ENCODE peak calls at places on chromosomes 5 and 9, in four cellular contexts. One of them, this sample, is unnamed.

GRCh38 chr9:108468364-108468763 is 387.4 kb downstream of the ACTL7B start:
- DNase-seq in fibroblast of gingiva: peak
- DNase-seq in midbrain: no peak
- DNase-seq in HS-27A: peak
- DNase-seq in this sample: peak

GRCh38 chr9:93082841-93083411 is 13.1 kb upstream of the CARD19 start:
- DNase-seq in fibroblast of gingiva: no peak
- DNase-seq in midbrain: no peak
- DNase-seq in HS-27A: no peak
- DNase-seq in this sample: no peak

GRCh38 chr9:136572596-136573313 is 26.9 kb upstream of the NOTCH1 start:
- DNase-seq in fibroblast of gingiva: no peak
- DNase-seq in midbrain: no peak
- DNase-seq in HS-27A: no peak
- DNase-seq in this sample: peak

GRCh38 chr5:83900307-83900706 is 179.7 kb upstream of the HAPLN1 start:
- DNase-seq in fibroblast of gingiva: no peak
- DNase-seq in midbrain: no peak
- DNase-seq in HS-27A: no peak
- DNase-seq in this sample: no peak

GRCh38 chr5:57494104-57495098 is 11.8 kb upstream of the ACTBL2 start:
- DNase-seq in fibroblast of gingiva: peak
- DNase-seq in midbrain: no peak
- DNase-seq in HS-27A: peak
- DNase-seq in this sample: no peak

GRCh38 chr5:23840083-23840482 is 332.7 kb downstream of the PRDM9 start:
- DNase-seq in fibroblast of gingiva: no peak
- DNase-seq in midbrain: no peak
- DNase-seq in HS-27A: no peak
- DNase-seq in this sample: no peak

GRCh38 chr5:140165101-140165920 is 9.7 kb upstream of the CYSTM1 start:
- DNase-seq in fibroblast of gingiva: no peak
- DNase-seq in midbrain: no peak
- DNase-seq in HS-27A: no peak
- DNase-seq in this sample: no peak

GRCh38 chr5:6419340-6419852 is 29.3 kb upstream of the UBE2QL1 start:
- DNase-seq in fibroblast of gingiva: no peak
- DNase-seq in midbrain: no peak
- DNase-seq in HS-27A: no peak
- DNase-seq in this sample: no peak

GRCh38 chr5:150286820-150287219 is 2.8 kb downstream of the CAMK2A start:
- DNase-seq in fibroblast of gingiva: no peak
- DNase-seq in midbrain: no peak
- DNase-seq in HS-27A: no peak
- DNase-seq in this sample: peak

GRCh38 chr9:112554516-112554915 is 67.9 kb downstream of the KIAA1958 start:
- DNase-seq in fibroblast of gingiva: no peak
- DNase-seq in midbrain: no peak
- DNase-seq in HS-27A: no peak
- DNase-seq in this sample: no peak

GRCh38 chr9:110650991-110651411 is 17.6 kb upstream of the MUSK start:
- DNase-seq in fibroblast of gingiva: peak
- DNase-seq in midbrain: peak
- DNase-seq in HS-27A: peak
- DNase-seq in this sample: no peak

GRCh38 chr5:118857700-118858099 is 130.6 kb downstream of the DTWD2 start:
- DNase-seq in fibroblast of gingiva: no peak
- DNase-seq in midbrain: no peak
- DNase-seq in HS-27A: no peak
- DNase-seq in this sample: no peak

GRCh38 chr9:132743886-132744544 is 73.8 kb downstream of the GTF3C4 start:
- DNase-seq in fibroblast of gingiva: no peak
- DNase-seq in midbrain: no peak
- DNase-seq in HS-27A: no peak
- DNase-seq in this sample: no peak

GRCh38 chr9:70865471-70865870 is 255.9 kb downstream of the TRPM3 start:
- DNase-seq in fibroblast of gingiva: peak
- DNase-seq in midbrain: no peak
- DNase-seq in HS-27A: no peak
- DNase-seq in this sample: no peak

GRCh38 chr9:135664801-135665794 is 2.0 kb downstream of the LCN9 start:
- DNase-seq in fibroblast of gingiva: no peak
- DNase-seq in midbrain: no peak
- DNase-seq in HS-27A: no peak
- DNase-seq in this sample: no peak

GRCh38 chr5:123454236-123454911 is 31.2 kb upstream of the CEP120 start:
- DNase-seq in fibroblast of gingiva: peak
- DNase-seq in midbrain: no peak
- DNase-seq in HS-27A: no peak
- DNase-seq in this sample: no peak

GRCh38 chr5:142671801-142672200 is 14.1 kb downstream of the FGF1 start:
- DNase-seq in fibroblast of gingiva: peak
- DNase-seq in midbrain: no peak
- DNase-seq in HS-27A: no peak
- DNase-seq in this sample: no peak

GRCh38 chr5:131379723-131380122 is 115.9 kb downstream of the CDC42SE2 start:
- DNase-seq in fibroblast of gingiva: peak
- DNase-seq in midbrain: no peak
- DNase-seq in HS-27A: no peak
- DNase-seq in this sample: no peak

GRCh38 chr5:78881884-78882283 is 103.2 kb downstream of the ARSB start:
- DNase-seq in fibroblast of gingiva: no peak
- DNase-seq in midbrain: no peak
- DNase-seq in HS-27A: no peak
- DNase-seq in this sample: no peak

GRCh38 chr9:12781334-12781733 is 6.5 kb downstream of the LURAP1L start:
- DNase-seq in fibroblast of gingiva: no peak
- DNase-seq in midbrain: no peak
- DNase-seq in HS-27A: no peak
- DNase-seq in this sample: no peak

GRCh38 chr5:143714629-143715028 is 97.3 kb upstream of the HMHB1 start:
- DNase-seq in fibroblast of gingiva: no peak
- DNase-seq in midbrain: no peak
- DNase-seq in HS-27A: no peak
- DNase-seq in this sample: no peak

GRCh38 chr9:110769667-110770066 is 101.1 kb downstream of the MUSK start:
- DNase-seq in fibroblast of gingiva: no peak
- DNase-seq in midbrain: no peak
- DNase-seq in HS-27A: no peak
- DNase-seq in this sample: no peak